ENCODE peak calls at places on chromosomes 2 and 18, in nine cellular contexts. S is Peyer's patch; R is iPS DF 6.9; L is PC-9; E is skeletal muscle cell; Q is AG10803; I is CD4-positive, alpha-beta memory T cell; T is sigmoid colon; J is cardiac muscle cell. V is an unnamed sample.

GRCh38 chr2:30625600-30626208 is 178.7 kb downstream of the LCLAT1 start:
- DNase-seq in R (no peak), E (no peak), Q (no peak), J (no peak), T (no peak), I (no peak), L (no peak), S (no peak), V (no peak)

GRCh38 chr18:3062798-3063563 is 50.0 kb upstream of the LPIN2 start:
- DNase-seq in J (peak), I (peak), S (peak), R (peak), Q (peak), L (peak), T (peak), E (no peak), V (peak)

GRCh38 chr2:47070155-47070919 is 84.8 kb downstream of the STPG4 start:
- DNase-seq in T (no peak), E (no peak), J (no peak), Q (peak), R (no peak), S (no peak), I (no peak), L (no peak), V (peak)

GRCh38 chr18:29147944-29148343 is 971.0 kb upstream of the CDH2 start:
- DNase-seq in L (no peak), E (peak), R (no peak), T (no peak), I (no peak), Q (peak), J (peak), S (no peak), V (peak)

GRCh38 chr2:38146917-38147307 is 71.0 kb upstream of the CYP1B1 start:
- DNase-seq in I (no peak), T (peak), L (peak), Q (peak), E (peak), J (peak), R (no peak), S (no peak), V (peak)

GRCh38 chr18:50218432-50219197 is 23.7 kb upstream of the MYO5B start:
- DNase-seq in I (peak), J (peak), E (no peak), R (no peak), S (peak), L (no peak), T (no peak), Q (peak), V (no peak)

GRCh38 chr2:29223851-29224692 is 108.9 kb downstream of the CLIP4 start:
- DNase-seq in E (peak), S (peak), R (no peak), I (no peak), L (peak), T (peak), Q (peak), J (peak), V (peak)

GRCh38 chr2:156320491-156320896 is 12.0 kb downstream of the NR4A2 start:
- DNase-seq in R (no peak), S (peak), L (no peak), I (no peak), T (peak), E (no peak), Q (peak), J (peak), V (peak)

GRCh38 chr2:85551698-85552678 is 9.3 kb downstream of the GGCX start:
- DNase-seq in T (peak), R (no peak), L (peak), I (peak), Q (peak), S (peak), J (peak), E (no peak), V (peak)

GRCh38 chr2:17873021-17873420 is 5.4 kb upstream of the KCNS3 start:
- DNase-seq in I (no peak), R (no peak), J (no peak), Q (no peak), E (no peak), L (no peak), T (no peak), S (no peak), V (no peak)

GRCh38 chr2:204022550-204022949 is 86.0 kb downstream of the ICOS start:
- DNase-seq in E (no peak), T (no peak), R (no peak), S (no peak), Q (no peak), J (no peak), L (no peak), I (no peak), V (no peak)

GRCh38 chr2:164625378-164625971 is 4.2 kb upstream of the GRB14 start:
- DNase-seq in I (no peak), R (no peak), Q (peak), J (peak), S (no peak), T (no peak), E (peak), L (no peak), V (peak)

GRCh38 chr2:198863655-198864054 is 594.1 kb downstream of the SATB2 start:
- DNase-seq in E (no peak), J (no peak), Q (peak), I (no peak), R (no peak), T (no peak), L (no peak), S (no peak), V (peak)

GRCh38 chr2:85774126-85774978 is 20.6 kb downstream of the ATOH8 start:
- DNase-seq in T (no peak), J (no peak), I (no peak), L (no peak), Q (no peak), E (no peak), S (no peak), R (no peak), V (no peak)

GRCh38 chr18:77520767-77521166 is 271.1 kb downstream of the GALR1 start:
- DNase-seq in J (no peak), L (no peak), Q (no peak), E (no peak), T (no peak), S (no peak), I (no peak), R (no peak), V (no peak)

GRCh38 chr2:84906900-84907714 is 1.7 kb downstream of the TMSB10 start:
- DNase-seq in I (peak), J (peak), T (peak), S (peak), L (peak), E (peak), R (no peak), Q (peak), V (peak)

GRCh38 chr2:134275058-134275862 is 21.4 kb downstream of the MGAT5 start:
- DNase-seq in S (peak), Q (no peak), J (no peak), I (no peak), T (no peak), R (no peak), L (no peak), E (no peak), V (no peak)

GRCh38 chr18:70422061-70422965 is 133.5 kb downstream of the SOCS6 start:
- DNase-seq in E (peak), Q (peak), I (no peak), L (peak), J (peak), T (peak), S (peak), R (no peak), V (peak)

GRCh38 chr2:158815650-158816049 is 20.5 kb downstream of the DAPL1 start:
- DNase-seq in Q (no peak), E (no peak), I (no peak), L (no peak), J (no peak), R (no peak), T (no peak), S (no peak), V (no peak)

GRCh38 chr18:67402543-67402942 is 114.0 kb downstream of the DSEL start:
- DNase-seq in J (peak), R (no peak), L (no peak), T (no peak), I (no peak), E (no peak), S (no peak), Q (peak), V (peak)

GRCh38 chr2:239669899-239670460 is 269.2 kb upstream of the HDAC4 start:
- DNase-seq in E (no peak), Q (no peak), I (no peak), S (no peak), J (no peak), T (no peak), R (no peak), L (no peak), V (no peak)

GRCh38 chr18:58615150-58616132 is 13.4 kb downstream of the ALPK2 start:
- DNase-seq in J (no peak), E (no peak), L (no peak), I (peak), R (no peak), Q (no peak), S (peak), T (no peak), V (no peak)

GRCh38 chr2:27954771-27955384 is 64.3 kb downstream of the BABAM2 start:
- DNase-seq in S (peak), Q (peak), L (peak), J (peak), E (peak), I (peak), T (peak), R (no peak), V (peak)

GRCh38 chr18:13124411-13124810 is 94.1 kb upstream of the LDLRAD4 start:
- DNase-seq in S (no peak), J (no peak), T (no peak), I (no peak), R (no peak), E (no peak), Q (no peak), L (no peak), V (no peak)

GRCh38 chr18:80200171-80200931 is 47.0 kb downstream of the PARD6G start:
- DNase-seq in E (no peak), Q (peak), J (peak), S (no peak), L (no peak), T (peak), R (no peak), I (no peak), V (peak)

GRCh38 chr18:79139206-79139605 is 70.0 kb downstream of the ATP9B start:
- DNase-seq in J (no peak), Q (peak), R (no peak), S (no peak), E (no peak), L (no peak), T (no peak), I (peak), V (no peak)

GRCh38 chr2:136058951-136059530 is 58.9 kb downstream of the CXCR4 start:
- DNase-seq in E (no peak), I (no peak), Q (no peak), S (no peak), T (no peak), R (no peak), J (no peak), L (no peak), V (no peak)

GRCh38 chr2:102839668-102840388 is 78.0 kb downstream of the TMEM182 start:
- DNase-seq in I (no peak), L (peak), J (peak), S (peak), R (peak), E (no peak), T (no peak), Q (peak), V (peak)

GRCh38 chr2:95530734-95531133 is 46.2 kb upstream of the TRIM43B start:
- DNase-seq in E (peak), Q (peak), J (peak), T (no peak), I (no peak), L (no peak), R (no peak), S (no peak), V (peak)

GRCh38 chr18:30288662-30289414 is 753.7 kb downstream of the DSC3 start:
- DNase-seq in L (no peak), S (no peak), J (no peak), T (no peak), I (no peak), E (no peak), R (no peak), Q (no peak), V (no peak)

GRCh38 chr2:128369626-128370467 is 51.2 kb upstream of the HS6ST1 start:
- DNase-seq in E (no peak), Q (no peak), T (peak), L (no peak), J (no peak), I (no peak), R (no peak), S (no peak), V (no peak)

DNA sequence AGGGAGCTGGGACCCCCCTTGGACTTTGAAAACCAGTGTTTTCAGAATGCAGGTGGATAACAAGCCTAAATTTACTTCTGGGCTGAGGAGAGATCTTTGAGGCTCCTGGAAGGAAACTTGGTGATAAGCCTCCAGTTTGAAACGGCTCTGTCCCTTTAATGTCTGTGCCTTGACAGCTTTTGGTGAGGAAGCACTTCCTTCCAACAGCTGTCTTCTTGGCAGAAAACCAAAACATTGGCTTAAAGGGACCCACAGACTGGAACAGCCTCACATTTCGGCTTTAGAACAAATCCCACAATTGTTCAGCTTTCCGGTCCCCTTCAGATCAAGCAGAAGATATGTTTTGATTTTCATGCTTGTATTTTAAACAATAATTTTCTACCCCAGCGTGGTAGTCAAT is 3.6 kb downstream of the MYCN start:
- DNase-seq in T (no peak), R (no peak), L (no peak), J (peak), Q (no peak), I (no peak), S (no peak), E (peak), V (no peak)
- H3K4me3 ChIP-seq in T (no peak), R (peak), L (no peak), J (peak), Q (no peak), I (no peak), S (no peak), E (no peak), V (no peak)

DNA sequence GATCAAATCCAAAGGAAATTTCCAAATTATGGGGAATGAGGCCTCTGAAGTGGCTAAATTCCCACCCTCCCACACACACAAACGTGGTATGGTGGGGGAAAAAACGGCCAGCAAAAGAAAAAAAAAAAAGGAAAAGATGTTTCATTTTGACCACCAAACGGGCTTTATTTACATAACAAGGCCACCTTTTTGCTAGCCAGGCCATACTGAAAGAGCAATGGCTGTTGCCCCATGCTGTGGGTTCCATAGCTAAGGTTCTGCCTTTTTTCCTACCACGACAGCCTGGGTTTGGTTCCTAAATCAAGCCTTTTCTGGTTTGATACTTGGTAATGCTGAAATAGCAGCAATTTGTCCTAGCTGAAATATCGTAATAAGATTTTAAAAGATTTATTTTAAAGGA is 14.0 kb upstream of the IL1B start:
- DNase-seq in T (no peak), R (peak), S (no peak), Q (no peak), E (no peak), L (no peak), J (no peak), I (no peak), V (no peak)
- H3K4me3 ChIP-seq in T (no peak), R (no peak), S (no peak), Q (no peak), E (no peak), L (no peak), J (no peak), I (no peak), V (no peak)

DNA sequence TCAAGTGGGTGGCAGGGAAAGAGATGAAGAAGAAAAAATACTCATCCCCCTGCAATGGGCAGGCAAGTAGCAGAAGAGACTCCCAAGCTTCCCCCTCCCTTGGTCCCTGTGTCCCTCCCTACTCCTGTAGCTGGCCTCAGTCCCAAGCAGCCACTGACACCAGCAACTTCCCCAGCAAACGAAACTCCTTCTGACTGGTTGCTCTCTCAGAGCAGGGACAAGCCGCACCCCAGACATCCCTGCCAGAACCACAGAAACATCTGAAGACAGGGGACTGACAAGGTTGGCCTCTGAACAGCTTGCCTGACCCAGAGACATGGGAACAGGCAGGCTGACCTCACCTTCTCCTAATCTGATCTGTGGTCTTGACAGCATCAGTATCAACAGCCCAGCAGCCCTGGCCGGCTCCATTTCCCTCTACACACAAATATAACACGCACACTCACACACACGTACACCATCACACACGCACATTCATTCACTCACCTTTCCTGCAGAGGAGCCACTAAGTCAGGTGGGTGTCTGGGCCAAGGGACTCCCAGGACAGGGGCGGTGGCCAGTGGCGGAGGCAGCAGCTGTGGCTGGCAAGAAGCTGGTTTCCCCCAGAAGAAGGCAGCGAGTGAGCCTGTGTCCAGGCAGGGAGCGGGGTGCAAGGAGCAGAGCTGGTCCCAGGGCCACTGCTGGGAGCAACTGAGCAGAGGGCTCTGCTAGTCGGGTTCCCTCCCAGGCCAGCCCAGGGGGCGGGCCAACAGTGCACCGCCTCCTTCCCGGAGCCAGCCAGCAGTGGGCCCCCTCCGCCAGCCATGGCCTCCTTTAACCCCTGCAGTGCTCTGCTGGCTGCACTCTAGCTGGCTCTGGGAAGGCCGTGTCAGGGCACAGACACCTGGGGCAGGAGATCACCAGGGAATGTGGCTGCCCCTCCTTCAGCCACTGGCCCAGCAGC is 59.1 kb downstream of the TNS1 start:
- DNase-seq in J (peak), L (peak), T (peak), R (no peak), S (peak), E (no peak), I (no peak), Q (peak), V (peak)
- H3K4me3 ChIP-seq in J (peak), L (no peak), T (peak), R (no peak), S (peak), E (peak), I (no peak), Q (peak), V (peak)

GRCh38 chr2:69693059-69693458 is 48.9 kb upstream of the ANXA4 start:
- DNase-seq in I (no peak), L (no peak), J (no peak), E (no peak), T (no peak), S (no peak), R (no peak), Q (no peak), V (no peak)
- H3K4me3 ChIP-seq in I (no peak), L (no peak), J (no peak), E (no peak), T (no peak), S (no peak), R (no peak), Q (no peak), V (no peak)

GRCh38 chr2:64873472-64873924 is 115.7 kb upstream of the SLC1A4 start:
- DNase-seq in T (peak), L (peak), E (no peak), I (peak), S (peak), Q (peak), R (no peak), J (peak), V (no peak)
- H3K4me3 ChIP-seq in T (peak), L (no peak), E (no peak), I (no peak), S (no peak), Q (peak), R (no peak), J (no peak), V (no peak)

GRCh38 chr2:235045336-235045972 is 93.6 kb downstream of the SH3BP4 start:
- DNase-seq in T (no peak), L (peak), E (no peak), J (no peak), I (no peak), S (peak), Q (no peak), R (no peak), V (no peak)
- H3K4me3 ChIP-seq in T (no peak), L (peak), E (no peak), J (no peak), I (no peak), S (no peak), Q (no peak), R (no peak), V (no peak)

V was measured in fibroblast of lung.